ENCODE peak calls at places on chromosomes 13 and 19, in four cellular contexts. One of them, this sample, is unnamed.

GRCh38 chr19:38193445-38193844 is 30.6 kb downstream of the DPF1 start:
- DNase-seq in upper lobe of left lung: no peak
- DNase-seq in AG10803: no peak
- DNase-seq in GM12865: no peak
- DNase-seq in this sample: no peak

GRCh38 chr19:12833747-12834417 is 497 bp downstream of the RTBDN start:
- DNase-seq in GM12865: peak; percentile 28
- DNase-seq in upper lobe of left lung: peak; percentile 87
- DNase-seq in AG10803: no peak
- DNase-seq in this sample: peak; percentile 8

GRCh38 chr13:31987535-31988170 is 43.9 kb upstream of the FRY start:
- DNase-seq in GM12865: no peak
- DNase-seq in AG10803: no peak
- DNase-seq in upper lobe of left lung: no peak
- DNase-seq in this sample: no peak

GRCh38 chr13:50955807-50956206 is 46.2 kb downstream of the RNASEH2B start:
- DNase-seq in AG10803: no peak
- DNase-seq in upper lobe of left lung: no peak
- DNase-seq in GM12865: no peak
- DNase-seq in this sample: no peak

GRCh38 chr19:49489601-49490167 is 2.3 kb downstream of the RPL13A start:
- DNase-seq in AG10803: no peak
- DNase-seq in GM12865: peak; percentile 88
- DNase-seq in upper lobe of left lung: no peak
- DNase-seq in this sample: no peak

GRCh38 chr13:73998631-73999030 is 135.6 kb downstream of the KLF12 start:
- DNase-seq in GM12865: peak; percentile 55
- DNase-seq in AG10803: no peak
- DNase-seq in upper lobe of left lung: no peak
- DNase-seq in this sample: no peak

GRCh38 chr19:51127755-51128154 is 3.0 kb downstream of the SIGLEC9 start:
- DNase-seq in upper lobe of left lung: no peak
- DNase-seq in GM12865: no peak
- DNase-seq in AG10803: peak; percentile 33
- DNase-seq in this sample: peak; percentile 66

GRCh38 chr19:17616961-17617806 is 61.7 kb downstream of the COLGALT1 start:
- DNase-seq in AG10803: no peak
- DNase-seq in upper lobe of left lung: no peak
- DNase-seq in GM12865: peak; percentile 41
- DNase-seq in this sample: peak; percentile 53

GRCh38 chr19:3644351-3645066 is 17.9 kb upstream of the CACTIN start:
- DNase-seq in upper lobe of left lung: peak; percentile 62
- DNase-seq in GM12865: no peak
- DNase-seq in AG10803: peak; percentile 24
- DNase-seq in this sample: peak; percentile 22

GRCh38 chr19:9431475-9431874 is 3.9 kb downstream of the ZNF266 start:
- DNase-seq in GM12865: no peak
- DNase-seq in AG10803: no peak
- DNase-seq in upper lobe of left lung: no peak
- DNase-seq in this sample: peak; percentile 30

GRCh38 chr19:20968092-20968491 is 45.0 kb downstream of the ZNF85 start:
- DNase-seq in upper lobe of left lung: no peak
- DNase-seq in GM12865: no peak
- DNase-seq in AG10803: no peak
- DNase-seq in this sample: no peak

GRCh38 chr13:32125221-32125621 is 93.6 kb downstream of the FRY start:
- DNase-seq in AG10803: peak; percentile 74
- DNase-seq in upper lobe of left lung: no peak
- DNase-seq in GM12865: no peak
- DNase-seq in this sample: peak; percentile 68

GRCh38 chr13:37029617-37030016 is 29.0 kb downstream of the EXOSC8 start:
- DNase-seq in upper lobe of left lung: no peak
- DNase-seq in AG10803: peak; percentile 27
- DNase-seq in GM12865: no peak
- DNase-seq in this sample: peak; percentile 6

GRCh38 chr19:7013678-7014077 is 7.6 kb downstream of the MBD3L2B start:
- DNase-seq in AG10803: peak; percentile 8
- DNase-seq in GM12865: peak; percentile 62
- DNase-seq in upper lobe of left lung: no peak
- DNase-seq in this sample: peak; percentile 60

GRCh38 chr19:48390188-48391099 is 907 bp downstream of the KDELR1 start:
- DNase-seq in GM12865: peak; percentile 77
- DNase-seq in AG10803: peak; percentile 63
- DNase-seq in upper lobe of left lung: peak; percentile 91
- DNase-seq in this sample: peak; percentile 74

GRCh38 chr19:1774999-1775772 is 21.9 kb downstream of the ONECUT3 start:
- DNase-seq in GM12865: no peak
- DNase-seq in upper lobe of left lung: no peak
- DNase-seq in AG10803: no peak
- DNase-seq in this sample: peak; percentile 54

GRCh38 chr13:32117696-32118095 is 86.1 kb downstream of the FRY start:
- DNase-seq in upper lobe of left lung: no peak
- DNase-seq in GM12865: no peak
- DNase-seq in AG10803: no peak
- DNase-seq in this sample: no peak

GRCh38 chr13:73717632-73718031 is 416.6 kb downstream of the KLF12 start:
- DNase-seq in AG10803: no peak
- DNase-seq in upper lobe of left lung: no peak
- DNase-seq in GM12865: no peak
- DNase-seq in this sample: peak; percentile 27

GRCh38 chr19:35134601-35135091 is at the start of gene LGI4:
- DNase-seq in GM12865: no peak
- DNase-seq in upper lobe of left lung: no peak
- DNase-seq in AG10803: no peak
- DNase-seq in this sample: no peak
- H3K4me3 ChIP-seq in GM12865: no peak within 1 kb of the TSS
- H3K4me3 ChIP-seq in upper lobe of left lung: peak within 1 kb of the TSS; percentile 24
- H3K4me3 ChIP-seq in AG10803: no peak within 1 kb of the TSS
- H3K4me3 ChIP-seq in this sample: no peak within 1 kb of the TSS

DNA sequence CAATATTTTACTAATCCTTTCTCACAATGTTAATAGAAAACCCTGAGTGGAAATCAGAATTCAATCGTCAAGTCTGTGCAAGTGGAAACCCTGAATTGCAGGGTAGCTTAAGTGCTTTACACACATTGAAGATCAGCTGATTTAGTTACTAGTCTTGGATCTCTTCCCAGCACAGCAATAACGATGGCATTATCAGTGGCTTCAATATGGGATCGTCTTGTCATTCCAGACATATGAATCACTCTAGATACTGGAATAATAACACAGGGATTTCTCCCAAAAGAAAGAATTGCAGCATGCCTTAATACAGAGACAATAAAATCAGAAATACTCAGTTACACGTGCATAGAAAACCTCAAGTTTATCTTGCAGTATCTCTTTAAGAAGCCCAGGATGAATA is 12.6 kb upstream of the METTL21C start:
- DNase-seq in GM12865: no peak
- DNase-seq in AG10803: peak; percentile 96
- DNase-seq in upper lobe of left lung: no peak
- DNase-seq in this sample: peak; percentile 91
- H3K4me3 ChIP-seq in GM12865: no peak overlapping the region
- H3K4me3 ChIP-seq in AG10803: no peak overlapping the region
- H3K4me3 ChIP-seq in upper lobe of left lung: no peak overlapping the region
- H3K4me3 ChIP-seq in this sample: no peak overlapping the region

DNA sequence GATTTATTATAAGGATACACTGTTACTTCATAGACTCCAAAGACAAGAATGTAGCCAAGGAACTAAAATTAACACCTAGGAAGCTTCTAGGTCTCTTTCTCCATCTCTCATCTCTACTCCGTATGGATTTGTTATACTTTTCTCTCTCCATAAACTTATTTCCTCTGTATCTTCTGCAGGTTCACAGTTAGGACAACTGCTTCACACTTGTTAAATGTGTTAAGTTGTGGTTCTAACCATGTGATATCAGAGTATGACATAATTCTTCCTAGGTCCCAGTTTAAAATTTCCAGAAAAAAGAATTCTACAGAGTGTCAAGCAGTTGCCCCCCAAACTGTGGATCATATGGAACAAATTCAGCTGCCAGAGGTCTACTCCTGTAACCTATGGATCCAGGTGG is 42.3 kb upstream of the GTF2F2 start:
- DNase-seq in AG10803: no peak
- DNase-seq in GM12865: no peak
- DNase-seq in upper lobe of left lung: no peak
- DNase-seq in this sample: no peak
- H3K4me3 ChIP-seq in AG10803: no peak overlapping the region
- H3K4me3 ChIP-seq in GM12865: no peak overlapping the region
- H3K4me3 ChIP-seq in upper lobe of left lung: no peak overlapping the region
- H3K4me3 ChIP-seq in this sample: no peak overlapping the region

GRCh38 chr19:8366121-8366581 is 2.2 kb downstream of the ANGPTL4 start:
- DNase-seq in GM12865: no peak
- DNase-seq in upper lobe of left lung: no peak
- DNase-seq in AG10803: no peak
- DNase-seq in this sample: no peak
- H3K4me3 ChIP-seq in GM12865: no peak overlapping the region
- H3K4me3 ChIP-seq in upper lobe of left lung: no peak overlapping the region
- H3K4me3 ChIP-seq in AG10803: no peak overlapping the region
- H3K4me3 ChIP-seq in this sample: peak overlapping the region; percentile 94

This sample was measured in cardiac fibroblast.